ENCODE peak calls at places on chromosomes 7 and 10, in six cellular contexts. One of them, this sample, is unnamed.

GRCh38 chr7:16697507-16698199 is 51.7 kb downstream of the BZW2 start:
- DNase-seq in GDM1: no peak
- DNase-seq in left ventricle myocardium superior: no peak
- DNase-seq in BJ: no peak
- DNase-seq in stimulated activated CD4-positive, alpha-beta T cell treated with anti-CD3 and anti-CD28 coated beads, Interleukin-1b, Interleukin-23, amount 100 ng/mL, for 4 hours: no peak
- DNase-seq in iris pigment epithelial cell: peak; percentile 55
- DNase-seq in this sample: no peak

GRCh38 chr7:139035588-139036353 is at the start of gene ZC3HAV1L:
- DNase-seq in GDM1: peak; percentile 75
- DNase-seq in BJ: no peak
- DNase-seq in left ventricle myocardium superior: peak; percentile 82
- DNase-seq in stimulated activated CD4-positive, alpha-beta T cell treated with anti-CD3 and anti-CD28 coated beads, Interleukin-1b, Interleukin-23, amount 100 ng/mL, for 4 hours: peak; percentile 48
- DNase-seq in iris pigment epithelial cell: peak; percentile 72
- DNase-seq in this sample: no peak

GRCh38 chr7:387132-388022 is 97.4 kb downstream of the FOXL3 start:
- DNase-seq in left ventricle myocardium superior: peak; percentile 20
- DNase-seq in stimulated activated CD4-positive, alpha-beta T cell treated with anti-CD3 and anti-CD28 coated beads, Interleukin-1b, Interleukin-23, amount 100 ng/mL, for 4 hours: no peak
- DNase-seq in GDM1: no peak
- DNase-seq in iris pigment epithelial cell: no peak
- DNase-seq in BJ: no peak
- DNase-seq in this sample: no peak

GRCh38 chr7:46557295-46557711 is 636.2 kb upstream of the IGFBP3 start:
- DNase-seq in left ventricle myocardium superior: no peak
- DNase-seq in BJ: peak; percentile 60
- DNase-seq in iris pigment epithelial cell: peak; percentile 64
- DNase-seq in GDM1: no peak
- DNase-seq in stimulated activated CD4-positive, alpha-beta T cell treated with anti-CD3 and anti-CD28 coated beads, Interleukin-1b, Interleukin-23, amount 100 ng/mL, for 4 hours: no peak
- DNase-seq in this sample: no peak

GRCh38 chr7:41188163-41189130 is 514.4 kb downstream of the INHBA start:
- DNase-seq in BJ: peak; percentile 81
- DNase-seq in left ventricle myocardium superior: no peak
- DNase-seq in GDM1: no peak
- DNase-seq in stimulated activated CD4-positive, alpha-beta T cell treated with anti-CD3 and anti-CD28 coated beads, Interleukin-1b, Interleukin-23, amount 100 ng/mL, for 4 hours: no peak
- DNase-seq in iris pigment epithelial cell: peak; percentile 89
- DNase-seq in this sample: peak; percentile 81

GRCh38 chr10:81730901-81731300 is 144.1 kb upstream of the NRG3 start:
- DNase-seq in iris pigment epithelial cell: no peak
- DNase-seq in BJ: no peak
- DNase-seq in left ventricle myocardium superior: no peak
- DNase-seq in stimulated activated CD4-positive, alpha-beta T cell treated with anti-CD3 and anti-CD28 coated beads, Interleukin-1b, Interleukin-23, amount 100 ng/mL, for 4 hours: no peak
- DNase-seq in GDM1: no peak
- DNase-seq in this sample: no peak

GRCh38 chr10:88337134-88337533 is 246.0 kb downstream of the RNLS start:
- DNase-seq in GDM1: no peak
- DNase-seq in iris pigment epithelial cell: no peak
- DNase-seq in stimulated activated CD4-positive, alpha-beta T cell treated with anti-CD3 and anti-CD28 coated beads, Interleukin-1b, Interleukin-23, amount 100 ng/mL, for 4 hours: no peak
- DNase-seq in BJ: no peak
- DNase-seq in left ventricle myocardium superior: no peak
- DNase-seq in this sample: no peak

GRCh38 chr7:105399043-105399725 is 10.5 kb upstream of the SRPK2 start:
- DNase-seq in GDM1: no peak
- DNase-seq in BJ: no peak
- DNase-seq in stimulated activated CD4-positive, alpha-beta T cell treated with anti-CD3 and anti-CD28 coated beads, Interleukin-1b, Interleukin-23, amount 100 ng/mL, for 4 hours: no peak
- DNase-seq in left ventricle myocardium superior: no peak
- DNase-seq in iris pigment epithelial cell: peak; percentile 65
- DNase-seq in this sample: no peak

GRCh38 chr10:61503051-61503450 is 49.9 kb upstream of the TMEM26 start:
- DNase-seq in GDM1: no peak
- DNase-seq in BJ: no peak
- DNase-seq in left ventricle myocardium superior: no peak
- DNase-seq in stimulated activated CD4-positive, alpha-beta T cell treated with anti-CD3 and anti-CD28 coated beads, Interleukin-1b, Interleukin-23, amount 100 ng/mL, for 4 hours: no peak
- DNase-seq in iris pigment epithelial cell: peak; percentile 34
- DNase-seq in this sample: peak; percentile 37

GRCh38 chr10:789831-790701 is 100.6 kb upstream of the DIP2C start:
- DNase-seq in iris pigment epithelial cell: no peak
- DNase-seq in BJ: no peak
- DNase-seq in left ventricle myocardium superior: no peak
- DNase-seq in stimulated activated CD4-positive, alpha-beta T cell treated with anti-CD3 and anti-CD28 coated beads, Interleukin-1b, Interleukin-23, amount 100 ng/mL, for 4 hours: no peak
- DNase-seq in GDM1: no peak
- DNase-seq in this sample: no peak

GRCh38 chr10:110512461-110513187 is 14.9 kb downstream of the DUSP5 start:
- DNase-seq in BJ: no peak
- DNase-seq in iris pigment epithelial cell: peak; percentile 93
- DNase-seq in GDM1: no peak
- DNase-seq in left ventricle myocardium superior: no peak
- DNase-seq in stimulated activated CD4-positive, alpha-beta T cell treated with anti-CD3 and anti-CD28 coated beads, Interleukin-1b, Interleukin-23, amount 100 ng/mL, for 4 hours: peak; percentile 32
- DNase-seq in this sample: peak; percentile 67

GRCh38 chr10:30538086-30538485 is 91.5 kb downstream of the LYZL2 start:
- DNase-seq in GDM1: no peak
- DNase-seq in BJ: no peak
- DNase-seq in left ventricle myocardium superior: no peak
- DNase-seq in iris pigment epithelial cell: peak; percentile 38
- DNase-seq in stimulated activated CD4-positive, alpha-beta T cell treated with anti-CD3 and anti-CD28 coated beads, Interleukin-1b, Interleukin-23, amount 100 ng/mL, for 4 hours: no peak
- DNase-seq in this sample: no peak

GRCh38 chr7:19899517-19899916 is 126.1 kb upstream of the TMEM196 start:
- DNase-seq in left ventricle myocardium superior: no peak
- DNase-seq in BJ: no peak
- DNase-seq in stimulated activated CD4-positive, alpha-beta T cell treated with anti-CD3 and anti-CD28 coated beads, Interleukin-1b, Interleukin-23, amount 100 ng/mL, for 4 hours: no peak
- DNase-seq in GDM1: no peak
- DNase-seq in iris pigment epithelial cell: peak; percentile 53
- DNase-seq in this sample: peak; percentile 24

GRCh38 chr10:15879058-15879457 is 18.8 kb upstream of the MINDY3 start:
- DNase-seq in iris pigment epithelial cell: peak; percentile 42
- DNase-seq in stimulated activated CD4-positive, alpha-beta T cell treated with anti-CD3 and anti-CD28 coated beads, Interleukin-1b, Interleukin-23, amount 100 ng/mL, for 4 hours: no peak
- DNase-seq in BJ: no peak
- DNase-seq in GDM1: no peak
- DNase-seq in left ventricle myocardium superior: no peak
- DNase-seq in this sample: no peak

GRCh38 chr10:45466784-45467183 is 92.8 kb downstream of the ALOX5 start:
- DNase-seq in stimulated activated CD4-positive, alpha-beta T cell treated with anti-CD3 and anti-CD28 coated beads, Interleukin-1b, Interleukin-23, amount 100 ng/mL, for 4 hours: no peak
- DNase-seq in iris pigment epithelial cell: no peak
- DNase-seq in BJ: no peak
- DNase-seq in left ventricle myocardium superior: no peak
- DNase-seq in GDM1: peak; percentile 21
- DNase-seq in this sample: no peak

GRCh38 chr7:28002638-28003037 is 178.0 kb downstream of the JAZF1 start:
- DNase-seq in stimulated activated CD4-positive, alpha-beta T cell treated with anti-CD3 and anti-CD28 coated beads, Interleukin-1b, Interleukin-23, amount 100 ng/mL, for 4 hours: no peak
- DNase-seq in GDM1: no peak
- DNase-seq in iris pigment epithelial cell: peak; percentile 48
- DNase-seq in BJ: no peak
- DNase-seq in left ventricle myocardium superior: no peak
- DNase-seq in this sample: no peak

GRCh38 chr10:94027197-94027596 is 33.5 kb downstream of the PLCE1 start:
- DNase-seq in iris pigment epithelial cell: peak; percentile 7
- DNase-seq in left ventricle myocardium superior: no peak
- DNase-seq in BJ: no peak
- DNase-seq in stimulated activated CD4-positive, alpha-beta T cell treated with anti-CD3 and anti-CD28 coated beads, Interleukin-1b, Interleukin-23, amount 100 ng/mL, for 4 hours: no peak
- DNase-seq in GDM1: no peak
- DNase-seq in this sample: no peak

GRCh38 chr10:132844069-132844809 is 58.3 kb upstream of the NKX6-2 start:
- DNase-seq in iris pigment epithelial cell: no peak
- DNase-seq in left ventricle myocardium superior: no peak
- DNase-seq in GDM1: no peak
- DNase-seq in stimulated activated CD4-positive, alpha-beta T cell treated with anti-CD3 and anti-CD28 coated beads, Interleukin-1b, Interleukin-23, amount 100 ng/mL, for 4 hours: no peak
- DNase-seq in BJ: no peak
- DNase-seq in this sample: no peak

GRCh38 chr10:43599333-43599732 is 6.9 kb upstream of the ZNF485 start:
- DNase-seq in BJ: no peak
- DNase-seq in left ventricle myocardium superior: no peak
- DNase-seq in iris pigment epithelial cell: no peak
- DNase-seq in GDM1: no peak
- DNase-seq in stimulated activated CD4-positive, alpha-beta T cell treated with anti-CD3 and anti-CD28 coated beads, Interleukin-1b, Interleukin-23, amount 100 ng/mL, for 4 hours: no peak
- DNase-seq in this sample: no peak

This sample was measured in AG09309.